ENCODE peak calls at places on chromosome 7, in nine cellular contexts. One of them, this sample, is unnamed.

GRCh38 chr7:12244129-12244528 is 33.0 kb downstream of the TMEM106B start:
- DNase-seq in upper lobe of left lung: peak
- DNase-seq in tibial nerve: no peak
- DNase-seq in heart left ventricle: no peak
- DNase-seq in stomach: peak
- DNase-seq in Peyer's patch: peak
- DNase-seq in A549: peak
- DNase-seq in lower leg skin: no peak
- DNase-seq in esophagus muscularis mucosa: no peak
- DNase-seq in this sample: no peak

GRCh38 chr7:151115836-151116418 is 29.7 kb downstream of the AGAP3 start:
- DNase-seq in upper lobe of left lung: peak
- DNase-seq in tibial nerve: no peak
- DNase-seq in heart left ventricle: no peak
- DNase-seq in stomach: peak
- DNase-seq in Peyer's patch: no peak
- DNase-seq in A549: no peak
- DNase-seq in lower leg skin: peak
- DNase-seq in esophagus muscularis mucosa: no peak
- DNase-seq in this sample: peak

GRCh38 chr7:115097175-115097671 is 175.3 kb downstream of the MDFIC start:
- DNase-seq in upper lobe of left lung: no peak
- DNase-seq in tibial nerve: no peak
- DNase-seq in heart left ventricle: no peak
- DNase-seq in stomach: no peak
- DNase-seq in Peyer's patch: no peak
- DNase-seq in A549: no peak
- DNase-seq in lower leg skin: no peak
- DNase-seq in esophagus muscularis mucosa: no peak
- DNase-seq in this sample: no peak

GRCh38 chr7:30238721-30239441 is 45.5 kb upstream of the ZNRF2 start:
- DNase-seq in upper lobe of left lung: peak
- DNase-seq in tibial nerve: peak
- DNase-seq in heart left ventricle: no peak
- DNase-seq in stomach: peak
- DNase-seq in Peyer's patch: no peak
- DNase-seq in A549: peak
- DNase-seq in lower leg skin: peak
- DNase-seq in esophagus muscularis mucosa: peak
- DNase-seq in this sample: peak

GRCh38 chr7:25028370-25028971 is 48.5 kb upstream of the OSBPL3 start:
- DNase-seq in upper lobe of left lung: no peak
- DNase-seq in tibial nerve: no peak
- DNase-seq in heart left ventricle: no peak
- DNase-seq in stomach: no peak
- DNase-seq in Peyer's patch: no peak
- DNase-seq in A549: peak
- DNase-seq in lower leg skin: no peak
- DNase-seq in esophagus muscularis mucosa: no peak
- DNase-seq in this sample: no peak

GRCh38 chr7:46603296-46603701 is 682.2 kb upstream of the IGFBP3 start:
- DNase-seq in upper lobe of left lung: peak
- DNase-seq in tibial nerve: peak
- DNase-seq in heart left ventricle: no peak
- DNase-seq in stomach: no peak
- DNase-seq in Peyer's patch: no peak
- DNase-seq in A549: no peak
- DNase-seq in lower leg skin: peak
- DNase-seq in esophagus muscularis mucosa: no peak
- DNase-seq in this sample: no peak

GRCh38 chr7:147245274-147245673 is 1128.7 kb downstream of the CNTNAP2 start:
- DNase-seq in upper lobe of left lung: peak
- DNase-seq in tibial nerve: peak
- DNase-seq in heart left ventricle: no peak
- DNase-seq in stomach: peak
- DNase-seq in Peyer's patch: peak
- DNase-seq in A549: peak
- DNase-seq in lower leg skin: no peak
- DNase-seq in esophagus muscularis mucosa: no peak
- DNase-seq in this sample: peak

GRCh38 chr7:484365-485101 is 35.1 kb downstream of the PDGFA start:
- DNase-seq in upper lobe of left lung: no peak
- DNase-seq in tibial nerve: no peak
- DNase-seq in heart left ventricle: no peak
- DNase-seq in stomach: no peak
- DNase-seq in Peyer's patch: no peak
- DNase-seq in A549: no peak
- DNase-seq in lower leg skin: no peak
- DNase-seq in esophagus muscularis mucosa: no peak
- DNase-seq in this sample: no peak

GRCh38 chr7:127396184-127396583 is 3.7 kb upstream of the ZNF800 start:
- DNase-seq in upper lobe of left lung: peak
- DNase-seq in tibial nerve: no peak
- DNase-seq in heart left ventricle: no peak
- DNase-seq in stomach: no peak
- DNase-seq in Peyer's patch: no peak
- DNase-seq in A549: peak
- DNase-seq in lower leg skin: no peak
- DNase-seq in esophagus muscularis mucosa: no peak
- DNase-seq in this sample: no peak

GRCh38 chr7:12768948-12769347 is 81.5 kb downstream of the ARL4A start:
- DNase-seq in upper lobe of left lung: no peak
- DNase-seq in tibial nerve: no peak
- DNase-seq in heart left ventricle: no peak
- DNase-seq in stomach: no peak
- DNase-seq in Peyer's patch: no peak
- DNase-seq in A549: no peak
- DNase-seq in lower leg skin: no peak
- DNase-seq in esophagus muscularis mucosa: no peak
- DNase-seq in this sample: no peak

GRCh38 chr7:155257482-155258232 is 40.0 kb upstream of the INSIG1 start:
- DNase-seq in upper lobe of left lung: no peak
- DNase-seq in tibial nerve: peak
- DNase-seq in heart left ventricle: peak
- DNase-seq in stomach: peak
- DNase-seq in Peyer's patch: peak
- DNase-seq in A549: no peak
- DNase-seq in lower leg skin: peak
- DNase-seq in esophagus muscularis mucosa: no peak
- DNase-seq in this sample: peak

GRCh38 chr7:1985071-1985470 is 247.7 kb downstream of the MAD1L1 start:
- DNase-seq in upper lobe of left lung: no peak
- DNase-seq in tibial nerve: no peak
- DNase-seq in heart left ventricle: no peak
- DNase-seq in stomach: no peak
- DNase-seq in Peyer's patch: no peak
- DNase-seq in A549: no peak
- DNase-seq in lower leg skin: no peak
- DNase-seq in esophagus muscularis mucosa: no peak
- DNase-seq in this sample: no peak

DNA sequence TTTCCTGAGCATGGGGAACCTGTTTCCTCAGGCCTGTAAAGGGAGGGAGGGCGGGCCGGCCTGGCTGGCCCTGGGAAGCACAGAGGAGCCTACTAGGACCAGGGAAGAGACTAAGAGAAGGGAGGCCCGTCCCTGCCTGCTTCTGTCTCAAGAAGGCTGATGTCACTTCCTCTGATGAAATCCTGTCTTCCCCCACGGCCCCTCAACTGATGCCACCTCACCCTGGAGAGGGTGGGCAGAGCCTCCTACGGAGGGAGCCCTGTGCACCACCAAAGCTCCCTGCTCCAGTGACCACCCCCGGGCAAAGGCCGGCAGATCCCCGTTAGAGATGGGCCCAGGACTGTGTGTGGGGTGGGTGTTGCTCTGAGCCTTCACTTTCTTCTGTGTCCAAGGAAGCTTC is 1.0 kb upstream of the PILRA start:
- DNase-seq in upper lobe of left lung: peak
- DNase-seq in tibial nerve: no peak
- DNase-seq in heart left ventricle: no peak
- DNase-seq in stomach: no peak
- DNase-seq in Peyer's patch: no peak
- DNase-seq in A549: no peak
- DNase-seq in lower leg skin: no peak
- DNase-seq in esophagus muscularis mucosa: no peak
- DNase-seq in this sample: no peak
- TF ChIP-seq POLR2A in upper lobe of left lung: no peak
- TF ChIP-seq POLR2A in tibial nerve: no peak
- TF ChIP-seq POLR2A in heart left ventricle: no peak
- TF ChIP-seq POLR2A in stomach: no peak
- TF ChIP-seq POLR2A in Peyer's patch: no peak
- TF ChIP-seq POLR2A in A549: no peak
- TF ChIP-seq POLR2A in lower leg skin: no peak
- TF ChIP-seq POLR2A in esophagus muscularis mucosa: no peak
- TF ChIP-seq POLR2A in this sample: no peak

GRCh38 chr7:111086532-111086931 is 4.4 kb upstream of the LRRN3 start:
- DNase-seq in upper lobe of left lung: no peak
- DNase-seq in tibial nerve: no peak
- DNase-seq in heart left ventricle: no peak
- DNase-seq in stomach: no peak
- DNase-seq in Peyer's patch: no peak
- DNase-seq in A549: no peak
- DNase-seq in lower leg skin: no peak
- DNase-seq in esophagus muscularis mucosa: no peak
- DNase-seq in this sample: no peak

GRCh38 chr7:111083423-111083822 is 7.5 kb upstream of the LRRN3 start:
- DNase-seq in upper lobe of left lung: no peak
- DNase-seq in tibial nerve: no peak
- DNase-seq in heart left ventricle: no peak
- DNase-seq in stomach: no peak
- DNase-seq in Peyer's patch: no peak
- DNase-seq in A549: no peak
- DNase-seq in lower leg skin: no peak
- DNase-seq in esophagus muscularis mucosa: no peak
- DNase-seq in this sample: no peak

GRCh38 chr7:111082351-111082750 is 8.6 kb upstream of the LRRN3 start:
- DNase-seq in upper lobe of left lung: no peak
- DNase-seq in tibial nerve: no peak
- DNase-seq in heart left ventricle: no peak
- DNase-seq in stomach: no peak
- DNase-seq in Peyer's patch: no peak
- DNase-seq in A549: no peak
- DNase-seq in lower leg skin: no peak
- DNase-seq in esophagus muscularis mucosa: no peak
- DNase-seq in this sample: no peak

GRCh38 chr7:111088328-111088727 is 2.6 kb upstream of the LRRN3 start:
- DNase-seq in upper lobe of left lung: no peak
- DNase-seq in tibial nerve: no peak
- DNase-seq in heart left ventricle: no peak
- DNase-seq in stomach: no peak
- DNase-seq in Peyer's patch: no peak
- DNase-seq in A549: no peak
- DNase-seq in lower leg skin: no peak
- DNase-seq in esophagus muscularis mucosa: no peak
- DNase-seq in this sample: no peak

GRCh38 chr7:111085356-111085755 is 5.6 kb upstream of the LRRN3 start:
- DNase-seq in upper lobe of left lung: no peak
- DNase-seq in tibial nerve: no peak
- DNase-seq in heart left ventricle: no peak
- DNase-seq in stomach: no peak
- DNase-seq in Peyer's patch: no peak
- DNase-seq in A549: no peak
- DNase-seq in lower leg skin: no peak
- DNase-seq in esophagus muscularis mucosa: no peak
- DNase-seq in this sample: no peak
- H3K4me3 ChIP-seq in upper lobe of left lung: no peak
- H3K4me3 ChIP-seq in tibial nerve: no peak
- H3K4me3 ChIP-seq in heart left ventricle: no peak
- H3K4me3 ChIP-seq in stomach: no peak
- H3K4me3 ChIP-seq in Peyer's patch: no peak
- H3K4me3 ChIP-seq in A549: no peak
- H3K4me3 ChIP-seq in lower leg skin: no peak
- H3K4me3 ChIP-seq in esophagus muscularis mucosa: no peak
- H3K4me3 ChIP-seq in this sample: no peak

GRCh38 chr7:38916396-38916795 is 7.4 kb upstream of the VPS41 start:
- DNase-seq in upper lobe of left lung: no peak
- DNase-seq in tibial nerve: no peak
- DNase-seq in heart left ventricle: no peak
- DNase-seq in stomach: no peak
- DNase-seq in Peyer's patch: no peak
- DNase-seq in A549: no peak
- DNase-seq in lower leg skin: no peak
- DNase-seq in esophagus muscularis mucosa: no peak
- DNase-seq in this sample: no peak
- TF ChIP-seq POLR2A in upper lobe of left lung: no peak
- TF ChIP-seq POLR2A in tibial nerve: no peak
- TF ChIP-seq POLR2A in heart left ventricle: no peak
- TF ChIP-seq POLR2A in stomach: no peak
- TF ChIP-seq POLR2A in Peyer's patch: no peak
- TF ChIP-seq POLR2A in A549: no peak
- TF ChIP-seq POLR2A in lower leg skin: no peak
- TF ChIP-seq POLR2A in esophagus muscularis mucosa: no peak
- TF ChIP-seq POLR2A in this sample: no peak

GRCh38 chr7:143288836-143289235 is 685 bp downstream of the CASP2 start:
- DNase-seq in upper lobe of left lung: no peak
- DNase-seq in tibial nerve: no peak
- DNase-seq in heart left ventricle: no peak
- DNase-seq in stomach: no peak
- DNase-seq in Peyer's patch: no peak
- DNase-seq in A549: no peak
- DNase-seq in lower leg skin: no peak
- DNase-seq in esophagus muscularis mucosa: no peak
- DNase-seq in this sample: no peak

GRCh38 chr7:143292873-143293272 is 4.7 kb downstream of the CASP2 start:
- DNase-seq in upper lobe of left lung: no peak
- DNase-seq in tibial nerve: no peak
- DNase-seq in heart left ventricle: no peak
- DNase-seq in stomach: no peak
- DNase-seq in Peyer's patch: no peak
- DNase-seq in A549: no peak
- DNase-seq in lower leg skin: no peak
- DNase-seq in esophagus muscularis mucosa: no peak
- DNase-seq in this sample: no peak

GRCh38 chr7:143287935-143288826 is at the start of gene CASP2:
- DNase-seq in upper lobe of left lung: peak
- DNase-seq in tibial nerve: peak
- DNase-seq in heart left ventricle: peak
- DNase-seq in stomach: peak
- DNase-seq in Peyer's patch: peak
- DNase-seq in A549: peak
- DNase-seq in lower leg skin: peak
- DNase-seq in esophagus muscularis mucosa: peak
- DNase-seq in this sample: peak

GRCh38 chr7:143289421-143289820 is 1.3 kb downstream of the CASP2 start:
- DNase-seq in upper lobe of left lung: no peak
- DNase-seq in tibial nerve: no peak
- DNase-seq in heart left ventricle: no peak
- DNase-seq in stomach: no peak
- DNase-seq in Peyer's patch: no peak
- DNase-seq in A549: no peak
- DNase-seq in lower leg skin: no peak
- DNase-seq in esophagus muscularis mucosa: no peak
- DNase-seq in this sample: no peak

DNA sequence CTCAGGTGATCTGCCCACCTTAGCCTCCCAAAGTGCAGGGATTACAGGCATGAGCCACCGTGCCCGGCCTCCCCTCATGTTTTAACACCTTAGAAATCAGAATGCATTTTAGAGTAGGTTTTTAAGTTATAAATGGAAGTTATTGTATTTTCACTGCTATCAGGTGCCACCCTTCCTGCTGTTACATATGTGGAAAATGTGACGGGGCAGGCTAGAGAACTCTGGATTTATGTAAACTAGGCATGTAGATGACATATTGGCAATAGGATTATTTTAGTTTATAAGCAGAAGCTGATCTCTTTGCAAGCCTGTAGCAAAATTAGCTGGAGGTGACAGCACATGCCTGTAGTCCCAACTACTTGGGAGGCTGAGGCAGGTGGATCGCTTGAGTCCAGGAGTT is 2.1 kb downstream of the CASP2 start:
- DNase-seq in upper lobe of left lung: no peak
- DNase-seq in tibial nerve: no peak
- DNase-seq in heart left ventricle: no peak
- DNase-seq in stomach: no peak
- DNase-seq in Peyer's patch: no peak
- DNase-seq in A549: no peak
- DNase-seq in lower leg skin: no peak
- DNase-seq in esophagus muscularis mucosa: no peak
- DNase-seq in this sample: no peak
- H3K4me3 ChIP-seq in upper lobe of left lung: no peak
- H3K4me3 ChIP-seq in tibial nerve: no peak
- H3K4me3 ChIP-seq in heart left ventricle: peak
- H3K4me3 ChIP-seq in stomach: no peak
- H3K4me3 ChIP-seq in Peyer's patch: peak
- H3K4me3 ChIP-seq in A549: no peak
- H3K4me3 ChIP-seq in lower leg skin: no peak
- H3K4me3 ChIP-seq in esophagus muscularis mucosa: no peak
- H3K4me3 ChIP-seq in this sample: no peak